ENCODE peak calls at places on chromosomes 7 and 10, in seven cellular contexts. One of them, this sample, is unnamed.

GRCh38 chr7:43700059-43700501 is 29.2 kb downstream of the COA1 start:
- DNase-seq in GM23248: peak; percentile 88
- DNase-seq in tibial artery: no peak
- DNase-seq in suprapubic skin: no peak
- DNase-seq in transverse colon: no peak
- DNase-seq in thoracic aorta: no peak
- DNase-seq in IMR-90: peak; percentile 82
- DNase-seq in this sample: peak; percentile 71

GRCh38 chr7:30927040-30927439 is 15.4 kb downstream of the AQP1 start:
- DNase-seq in tibial artery: no peak
- DNase-seq in suprapubic skin: peak; percentile 44
- DNase-seq in transverse colon: peak; percentile 5
- DNase-seq in thoracic aorta: no peak
- DNase-seq in GM23248: no peak
- DNase-seq in IMR-90: no peak
- DNase-seq in this sample: no peak

GRCh38 chr10:35268791-35269257 is 67.5 kb upstream of the CCNY start:
- DNase-seq in thoracic aorta: no peak
- DNase-seq in GM23248: no peak
- DNase-seq in transverse colon: no peak
- DNase-seq in suprapubic skin: no peak
- DNase-seq in tibial artery: no peak
- DNase-seq in IMR-90: no peak
- DNase-seq in this sample: no peak

GRCh38 chr7:35722054-35722849 is 27.3 kb upstream of the HERPUD2 start:
- DNase-seq in suprapubic skin: no peak
- DNase-seq in transverse colon: no peak
- DNase-seq in thoracic aorta: no peak
- DNase-seq in GM23248: no peak
- DNase-seq in tibial artery: no peak
- DNase-seq in IMR-90: no peak
- DNase-seq in this sample: no peak

GRCh38 chr10:84308481-84309304 is 19.7 kb upstream of the CCSER2 start:
- DNase-seq in suprapubic skin: no peak
- DNase-seq in transverse colon: peak; percentile 51
- DNase-seq in thoracic aorta: no peak
- DNase-seq in IMR-90: peak; percentile 92
- DNase-seq in GM23248: peak; percentile 35
- DNase-seq in tibial artery: no peak
- DNase-seq in this sample: no peak

GRCh38 chr7:127600885-127601284 is 7.3 kb downstream of the FSCN3 start:
- DNase-seq in transverse colon: no peak
- DNase-seq in tibial artery: no peak
- DNase-seq in thoracic aorta: no peak
- DNase-seq in suprapubic skin: no peak
- DNase-seq in GM23248: no peak
- DNase-seq in IMR-90: no peak
- DNase-seq in this sample: no peak

GRCh38 chr7:155308330-155309020 is 10.8 kb downstream of the INSIG1 start:
- DNase-seq in thoracic aorta: no peak
- DNase-seq in GM23248: no peak
- DNase-seq in IMR-90: no peak
- DNase-seq in tibial artery: no peak
- DNase-seq in transverse colon: no peak
- DNase-seq in suprapubic skin: no peak
- DNase-seq in this sample: no peak

GRCh38 chr10:92942226-92942625 is 93.9 kb downstream of the EXOC6 start:
- DNase-seq in GM23248: no peak
- DNase-seq in tibial artery: no peak
- DNase-seq in IMR-90: no peak
- DNase-seq in thoracic aorta: no peak
- DNase-seq in suprapubic skin: no peak
- DNase-seq in transverse colon: no peak
- DNase-seq in this sample: no peak

GRCh38 chr10:62454696-62455451 is 80.7 kb downstream of the ZNF365 start:
- DNase-seq in IMR-90: peak; percentile 56
- DNase-seq in suprapubic skin: no peak
- DNase-seq in transverse colon: no peak
- DNase-seq in GM23248: peak; percentile 78
- DNase-seq in tibial artery: peak; percentile 66
- DNase-seq in thoracic aorta: no peak
- DNase-seq in this sample: no peak

GRCh38 chr10:21336476-21337170 is 188.9 kb downstream of the SKIDA1 start:
- DNase-seq in transverse colon: no peak
- DNase-seq in IMR-90: peak; percentile 97
- DNase-seq in tibial artery: peak; percentile 52
- DNase-seq in suprapubic skin: peak; percentile 77
- DNase-seq in thoracic aorta: peak; percentile 16
- DNase-seq in GM23248: peak; percentile 95
- DNase-seq in this sample: no peak
- H3K4me3 ChIP-seq in transverse colon: no peak overlapping the region
- H3K4me3 ChIP-seq in IMR-90: no peak overlapping the region
- H3K4me3 ChIP-seq in tibial artery: no peak overlapping the region
- H3K4me3 ChIP-seq in suprapubic skin: no peak overlapping the region
- H3K4me3 ChIP-seq in thoracic aorta: no peak overlapping the region
- H3K4me3 ChIP-seq in GM23248: no peak overlapping the region
- H3K4me3 ChIP-seq in this sample: no peak overlapping the region

DNA sequence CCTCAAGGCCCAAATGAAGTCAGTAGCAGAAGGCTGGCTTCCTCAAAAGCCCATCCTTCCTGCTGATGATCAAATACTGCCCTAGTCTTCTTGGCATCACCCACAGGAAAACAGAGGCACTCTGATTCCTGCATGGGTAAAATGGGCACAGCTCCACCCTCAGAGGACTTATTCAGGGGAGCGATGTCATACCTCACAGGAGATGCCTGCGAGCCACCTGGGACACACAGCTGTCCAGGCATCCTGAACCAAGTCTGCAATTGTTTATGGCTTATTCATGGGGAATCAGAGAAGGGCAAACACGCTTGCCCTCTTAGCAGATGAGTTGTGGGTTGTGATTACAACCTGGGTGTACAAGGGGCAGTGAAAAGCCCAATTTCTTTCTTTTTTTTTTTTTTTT is 22.0 kb upstream of the LMTK2 start:
- DNase-seq in transverse colon: no peak
- DNase-seq in suprapubic skin: peak; percentile 37
- DNase-seq in tibial artery: no peak
- DNase-seq in GM23248: no peak
- DNase-seq in thoracic aorta: no peak
- DNase-seq in IMR-90: no peak
- DNase-seq in this sample: no peak
- H3K27ac ChIP-seq in transverse colon: no peak overlapping the region
- H3K27ac ChIP-seq in suprapubic skin: peak overlapping the region; percentile 86
- H3K27ac ChIP-seq in tibial artery: no peak overlapping the region
- H3K27ac ChIP-seq in GM23248: no peak overlapping the region
- H3K27ac ChIP-seq in thoracic aorta: no peak overlapping the region
- H3K27ac ChIP-seq in IMR-90: no peak overlapping the region
- H3K27ac ChIP-seq in this sample: no peak overlapping the region

DNA sequence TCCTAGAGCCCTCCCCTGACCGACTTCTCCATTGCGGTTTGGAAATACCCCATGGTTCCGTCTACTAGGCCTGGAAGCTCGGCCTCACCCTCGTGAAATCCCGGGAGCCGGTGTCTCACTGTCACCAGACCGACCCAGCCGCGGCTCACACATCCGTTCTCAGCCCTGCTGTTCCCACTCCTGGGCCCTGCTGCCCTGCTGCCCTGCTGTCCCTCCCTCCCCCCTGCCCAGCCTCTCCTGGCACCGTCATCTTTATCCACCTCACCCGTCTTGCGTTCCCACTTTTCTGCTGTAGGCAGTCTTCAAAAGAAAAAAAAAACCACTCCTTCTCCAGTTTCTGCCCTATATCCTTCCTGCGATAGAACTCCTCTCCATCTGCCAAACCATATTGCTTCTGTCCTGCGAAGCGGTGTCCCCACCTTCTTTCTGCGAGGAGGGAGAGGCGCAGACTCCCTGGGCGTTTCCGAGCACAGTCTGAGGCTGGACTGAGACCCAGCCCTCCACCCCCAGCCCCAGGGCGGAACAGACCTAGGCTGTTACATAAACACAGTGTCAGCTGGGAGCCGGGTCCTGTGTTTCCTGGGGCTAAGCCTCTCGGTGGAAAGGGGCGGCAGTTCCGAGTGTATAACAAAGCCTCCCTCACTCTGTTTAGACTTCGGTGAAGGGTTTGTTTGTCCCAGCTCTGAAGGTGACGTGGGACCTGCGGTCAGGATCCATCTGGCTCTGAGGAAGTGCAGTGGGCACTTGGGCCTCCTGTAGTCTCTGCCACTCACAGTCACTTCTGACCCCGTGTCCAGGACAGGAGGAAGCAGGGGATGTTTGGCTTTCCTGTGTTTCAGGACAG is 2.8 kb downstream of the AGAP3 start:
- DNase-seq in IMR-90: peak; percentile 76
- DNase-seq in GM23248: peak; percentile 89
- DNase-seq in suprapubic skin: peak; percentile 92
- DNase-seq in transverse colon: peak; percentile 62
- DNase-seq in tibial artery: peak; percentile 88
- DNase-seq in thoracic aorta: no peak
- DNase-seq in this sample: no peak
- H3K4me3 ChIP-seq in IMR-90: peak overlapping the region; percentile 86
- H3K4me3 ChIP-seq in GM23248: peak overlapping the region; percentile 87
- H3K4me3 ChIP-seq in suprapubic skin: peak overlapping the region; percentile 62
- H3K4me3 ChIP-seq in transverse colon: peak overlapping the region; percentile 5
- H3K4me3 ChIP-seq in tibial artery: peak overlapping the region; percentile 76
- H3K4me3 ChIP-seq in thoracic aorta: peak overlapping the region; percentile 84
- H3K4me3 ChIP-seq in this sample: no peak overlapping the region

DNA sequence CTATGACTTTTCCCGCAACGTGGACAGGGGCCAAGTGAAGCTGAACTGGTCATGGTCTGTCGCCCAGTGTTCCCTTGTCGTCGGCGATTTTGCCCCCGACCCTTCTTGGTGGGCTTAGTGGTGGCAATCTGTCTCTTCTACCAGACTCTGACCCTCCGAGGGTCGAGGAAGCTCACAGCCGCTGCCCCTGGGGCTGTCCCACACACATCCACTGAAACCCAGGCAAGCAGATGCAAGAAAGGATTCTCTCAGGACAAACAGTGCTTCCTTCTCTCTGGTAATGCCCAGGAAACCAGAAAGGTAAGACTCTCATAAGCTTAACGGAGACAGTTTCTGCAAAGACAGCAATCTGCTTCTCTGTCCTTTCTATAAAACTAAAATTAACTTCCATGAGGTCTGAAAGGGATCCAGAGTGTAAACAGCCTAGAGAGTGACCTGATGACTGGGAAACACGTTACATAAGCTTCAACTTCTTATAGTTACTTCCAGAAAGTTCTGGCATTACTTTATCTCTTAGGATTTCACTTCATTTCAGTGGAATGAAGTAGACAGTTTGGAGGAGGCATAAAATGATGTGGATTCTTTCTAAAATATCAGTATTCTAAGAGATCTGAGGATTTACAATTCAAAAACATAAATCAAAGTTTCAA is 1.2 kb downstream of the CPED1 start:
- DNase-seq in transverse colon: no peak
- DNase-seq in suprapubic skin: no peak
- DNase-seq in IMR-90: peak; percentile 38
- DNase-seq in GM23248: peak; percentile 48
- DNase-seq in thoracic aorta: no peak
- DNase-seq in tibial artery: peak; percentile 45
- DNase-seq in this sample: no peak
- H3K27ac ChIP-seq in transverse colon: peak overlapping the region; percentile 87
- H3K27ac ChIP-seq in suprapubic skin: peak overlapping the region; percentile 75
- H3K27ac ChIP-seq in IMR-90: peak overlapping the region; percentile 99
- H3K27ac ChIP-seq in GM23248: peak overlapping the region; percentile 71
- H3K27ac ChIP-seq in thoracic aorta: peak overlapping the region; percentile 85
- H3K27ac ChIP-seq in tibial artery: peak overlapping the region; percentile 87
- H3K27ac ChIP-seq in this sample: no peak overlapping the region

GRCh38 chr7:5595545-5596045 is 172.0 kb upstream of the TNRC18 start:
- DNase-seq in suprapubic skin: no peak
- DNase-seq in tibial artery: peak; percentile 30
- DNase-seq in IMR-90: peak; percentile 76
- DNase-seq in GM23248: peak; percentile 88
- DNase-seq in thoracic aorta: peak; percentile 26
- DNase-seq in transverse colon: no peak
- DNase-seq in this sample: peak; percentile 31
- H3K4me3 ChIP-seq in suprapubic skin: peak overlapping the region; percentile 66
- H3K4me3 ChIP-seq in tibial artery: peak overlapping the region; percentile 59
- H3K4me3 ChIP-seq in IMR-90: peak overlapping the region; percentile 84
- H3K4me3 ChIP-seq in GM23248: peak overlapping the region; percentile 95
- H3K4me3 ChIP-seq in thoracic aorta: peak overlapping the region; percentile 89
- H3K4me3 ChIP-seq in transverse colon: no peak overlapping the region
- H3K4me3 ChIP-seq in this sample: no peak overlapping the region

GRCh38 chr10:33373263-33373662 is 38.8 kb upstream of the NRP1 start:
- DNase-seq in transverse colon: no peak
- DNase-seq in thoracic aorta: no peak
- DNase-seq in suprapubic skin: no peak
- DNase-seq in GM23248: no peak
- DNase-seq in IMR-90: no peak
- DNase-seq in tibial artery: no peak
- DNase-seq in this sample: no peak

GRCh38 chr10:33376976-33377657 is 42.6 kb upstream of the NRP1 start:
- DNase-seq in IMR-90: peak; percentile 85
- DNase-seq in GM23248: peak; percentile 90
- DNase-seq in transverse colon: no peak
- DNase-seq in thoracic aorta: no peak
- DNase-seq in suprapubic skin: no peak
- DNase-seq in tibial artery: no peak
- DNase-seq in this sample: peak; percentile 7

GRCh38 chr10:33381391-33381790 is 46.9 kb upstream of the NRP1 start:
- DNase-seq in transverse colon: no peak
- DNase-seq in thoracic aorta: no peak
- DNase-seq in GM23248: peak; percentile 66
- DNase-seq in IMR-90: peak; percentile 11
- DNase-seq in tibial artery: no peak
- DNase-seq in suprapubic skin: no peak
- DNase-seq in this sample: no peak

GRCh38 chr10:33377658-33378025 is 43.2 kb upstream of the NRP1 start:
- DNase-seq in thoracic aorta: no peak
- DNase-seq in transverse colon: no peak
- DNase-seq in tibial artery: no peak
- DNase-seq in GM23248: peak; percentile 74
- DNase-seq in suprapubic skin: no peak
- DNase-seq in IMR-90: peak; percentile 48
- DNase-seq in this sample: no peak

DNA sequence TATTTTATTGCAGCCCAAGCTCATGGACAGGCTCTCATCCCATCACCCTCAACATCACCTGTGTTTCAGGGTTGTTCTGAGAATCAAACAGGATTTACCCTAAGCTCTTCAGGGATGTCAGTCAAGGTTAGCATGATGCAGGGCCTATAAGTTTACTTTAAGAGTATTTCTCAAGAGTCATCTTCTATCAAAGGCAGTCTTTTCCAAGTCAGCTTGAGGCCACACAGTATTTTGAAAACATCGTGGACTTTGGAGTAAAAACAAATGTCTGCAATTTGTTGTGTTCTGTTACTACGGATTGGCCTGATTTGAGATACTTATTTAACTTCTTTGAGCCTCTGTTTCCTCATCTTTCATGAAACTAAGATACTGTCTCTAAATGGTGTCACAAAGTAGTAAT is 42.0 kb upstream of the NRP1 start:
- DNase-seq in GM23248: peak; percentile 23
- DNase-seq in IMR-90: peak; percentile 11
- DNase-seq in suprapubic skin: no peak
- DNase-seq in tibial artery: no peak
- DNase-seq in thoracic aorta: no peak
- DNase-seq in transverse colon: no peak
- DNase-seq in this sample: no peak
- H3K27ac ChIP-seq in GM23248: peak overlapping the region; percentile 85
- H3K27ac ChIP-seq in IMR-90: no peak overlapping the region
- H3K27ac ChIP-seq in suprapubic skin: no peak overlapping the region
- H3K27ac ChIP-seq in tibial artery: no peak overlapping the region
- H3K27ac ChIP-seq in thoracic aorta: no peak overlapping the region
- H3K27ac ChIP-seq in transverse colon: no peak overlapping the region
- H3K27ac ChIP-seq in this sample: no peak overlapping the region

This sample was measured in CD4-positive, CD25-positive, alpha-beta regulatory T cell.